ENCODE peak calls at places on chromosomes 13 and 19, in ten cellular contexts. N is tibial artery, X is colonic mucosa, B is epithelial cell of esophagus, Y is SK-N-SH, H is GM23338, S is HepG2, U is WTC11, J is foreskin fibroblast, K is cardiac fibroblast. D is an unnamed sample.
A peak's percentile ranks its signal among the peaks of the same experiment; 100 is the strongest.

GRCh38 chr19:47615714-47616113 is 6.8 kb downstream of the BICRA start:
- DNase-seq in B (no peak), Y (no peak), K (no peak), N (no peak), X (no peak), J (no peak), S (no peak), H (no peak), U (no peak), D (no peak)

GRCh38 chr19:29003641-29004409 is 209.1 kb downstream of the UQCRFS1 start:
- DNase-seq in S (no peak), H (no peak), J (no peak), Y (no peak), X (no peak), U (no peak), K (no peak), B (no peak), N (no peak), D (no peak)

GRCh38 chr19:14004619-14005380 is 1.3 kb downstream of the RFX1 start:
- DNase-seq in N (peak; percentile 83), Y (no peak), B (no peak), U (no peak), J (peak; percentile 56), H (no peak), S (peak; percentile 58), X (peak; percentile 77), K (peak; percentile 33), D (no peak)

GRCh38 chr19:51810228-51810627 is 15.3 kb downstream of the FPR3 start:
- DNase-seq in Y (no peak), B (no peak), J (no peak), U (no peak), X (no peak), H (peak; percentile 27), K (peak; percentile 32), S (peak; percentile 68), N (no peak), D (peak; percentile 56)

GRCh38 chr13:101626925-101627555 is 174.6 kb downstream of the ITGBL1 start:
- DNase-seq in Y (no peak), X (no peak), U (no peak), H (no peak), N (no peak), S (no peak), B (no peak), J (no peak), K (peak; percentile 20), D (no peak)

GRCh38 chr19:50896591-50897190 is 14.5 kb downstream of the KLK4 start:
- DNase-seq in X (no peak), S (peak; percentile 26), Y (no peak), U (no peak), H (no peak), N (no peak), B (peak; percentile 57), J (peak; percentile 12), K (peak; percentile 58), D (peak; percentile 47)

GRCh38 chr13:30847697-30848307 is 58.3 kb upstream of the MEDAG start:
- DNase-seq in B (peak; percentile 83), Y (no peak), H (no peak), K (peak; percentile 100), U (no peak), J (peak; percentile 88), X (no peak), N (peak; percentile 71), S (no peak), D (peak; percentile 87)

GRCh38 chr19:4172861-4173473 is 9.4 kb downstream of the SIRT6 start:
- DNase-seq in S (no peak), Y (peak; percentile 84), B (peak; percentile 58), U (peak; percentile 89), H (peak; percentile 90), J (peak; percentile 74), X (peak; percentile 82), N (peak; percentile 24), K (peak; percentile 42), D (no peak)

GRCh38 chr19:34345934-34346333 is 19.1 kb upstream of the GPI start:
- DNase-seq in S (peak; percentile 63), N (peak; percentile 58), X (peak; percentile 81), B (peak; percentile 74), K (peak; percentile 76), Y (peak; percentile 86), J (peak; percentile 88), U (peak; percentile 89), H (peak; percentile 95), D (peak; percentile 65)

GRCh38 chr19:8505680-8506401 is 3.4 kb upstream of the PRAM1 start:
- DNase-seq in X (peak; percentile 85), K (peak; percentile 69), Y (peak; percentile 98), S (peak; percentile 58), B (peak; percentile 63), J (peak; percentile 83), U (peak; percentile 86), H (peak; percentile 92), N (peak; percentile 72), D (peak; percentile 38)

GRCh38 chr13:98686281-98686680 is 66.2 kb downstream of the SLC15A1 start:
- DNase-seq in K (no peak), Y (no peak), B (no peak), N (no peak), S (no peak), X (no peak), H (no peak), J (no peak), U (no peak), D (no peak)

GRCh38 chr19:32406161-32407003 is 812 bp downstream of the DPY19L3 start:
- DNase-seq in N (no peak), B (no peak), S (no peak), J (peak; percentile 18), U (peak; percentile 76), K (no peak), Y (peak; percentile 18), X (no peak), H (peak; percentile 83), D (no peak)

GRCh38 chr19:19627716-19628498 is at the start of gene LPAR2:
- DNase-seq in B (peak; percentile 60), Y (peak; percentile 96), K (no peak), H (peak; percentile 78), J (peak; percentile 57), N (no peak), U (peak; percentile 76), S (no peak), X (peak; percentile 76), D (no peak)

GRCh38 chr13:103852036-103852435 is 785.8 kb upstream of the SLC10A2 start:
- DNase-seq in K (no peak), N (no peak), H (no peak), B (no peak), U (no peak), J (peak; percentile 13), S (no peak), X (no peak), Y (no peak), D (no peak)

GRCh38 chr13:85864963-85865530 is 65.8 kb upstream of the SLITRK6 start:
- DNase-seq in S (peak; percentile 6), J (peak; percentile 2), X (no peak), U (peak; percentile 19), H (peak; percentile 78), Y (peak; percentile 22), N (no peak), B (peak; percentile 49), K (peak; percentile 1), D (peak; percentile 11)

GRCh38 chr19:40744554-40745401 is 5.5 kb downstream of the ACTMAP start:
- DNase-seq in J (no peak), X (no peak), H (peak; percentile 64), Y (peak; percentile 51), U (peak; percentile 54), K (no peak), N (no peak), B (no peak), S (peak; percentile 21), D (no peak)

GRCh38 chr19:10817291-10818038 is 18.5 kb downstream of the TMED1 start:
- DNase-seq in X (peak; percentile 45), N (peak; percentile 88), J (peak; percentile 99), H (peak; percentile 24), Y (peak; percentile 88), K (peak; percentile 86), B (no peak), S (no peak), U (no peak), D (peak; percentile 97)

GRCh38 chr19:2194513-2195078 is 30.9 kb downstream of the DOT1L start:
- DNase-seq in Y (no peak), B (no peak), K (no peak), U (no peak), X (no peak), J (no peak), H (no peak), S (no peak), N (no peak), D (no peak)

GRCh38 chr19:45103625-45104319 is 10.8 kb downstream of the PPP1R37 start:
- DNase-seq in K (no peak), U (no peak), S (peak; percentile 73), B (no peak), J (no peak), N (no peak), X (no peak), Y (no peak), H (no peak), D (no peak)
- TF ChIP-seq CTCF in K (peak; percentile 4), U (no peak), S (peak; percentile 46), B (no peak), J (no peak), N (no peak), X (no peak), Y (no peak), H (no peak), D (no peak)

GRCh38 chr19:6733338-6734095 is 3.9 kb downstream of the GPR108 start:
- DNase-seq in K (no peak), J (no peak), H (peak; percentile 71), B (no peak), X (no peak), S (no peak), Y (peak; percentile 61), U (peak; percentile 55), N (no peak), D (no peak)
- TF ChIP-seq CTCF in K (peak; percentile 44), J (no peak), H (peak; percentile 69), B (no peak), X (no peak), S (peak; percentile 45), Y (peak; percentile 46), U (peak; percentile 63), N (no peak), D (peak; percentile 72)

GRCh38 chr13:42808572-42808971 is 27.2 kb downstream of the FAM216B start:
- DNase-seq in Y (no peak), N (no peak), X (no peak), B (no peak), K (no peak), J (no peak), S (no peak), H (no peak), U (no peak), D (peak; percentile 62)
- TF ChIP-seq CTCF in Y (no peak), N (no peak), X (no peak), B (no peak), K (no peak), J (no peak), S (no peak), H (no peak), U (no peak), D (no peak)

DNA sequence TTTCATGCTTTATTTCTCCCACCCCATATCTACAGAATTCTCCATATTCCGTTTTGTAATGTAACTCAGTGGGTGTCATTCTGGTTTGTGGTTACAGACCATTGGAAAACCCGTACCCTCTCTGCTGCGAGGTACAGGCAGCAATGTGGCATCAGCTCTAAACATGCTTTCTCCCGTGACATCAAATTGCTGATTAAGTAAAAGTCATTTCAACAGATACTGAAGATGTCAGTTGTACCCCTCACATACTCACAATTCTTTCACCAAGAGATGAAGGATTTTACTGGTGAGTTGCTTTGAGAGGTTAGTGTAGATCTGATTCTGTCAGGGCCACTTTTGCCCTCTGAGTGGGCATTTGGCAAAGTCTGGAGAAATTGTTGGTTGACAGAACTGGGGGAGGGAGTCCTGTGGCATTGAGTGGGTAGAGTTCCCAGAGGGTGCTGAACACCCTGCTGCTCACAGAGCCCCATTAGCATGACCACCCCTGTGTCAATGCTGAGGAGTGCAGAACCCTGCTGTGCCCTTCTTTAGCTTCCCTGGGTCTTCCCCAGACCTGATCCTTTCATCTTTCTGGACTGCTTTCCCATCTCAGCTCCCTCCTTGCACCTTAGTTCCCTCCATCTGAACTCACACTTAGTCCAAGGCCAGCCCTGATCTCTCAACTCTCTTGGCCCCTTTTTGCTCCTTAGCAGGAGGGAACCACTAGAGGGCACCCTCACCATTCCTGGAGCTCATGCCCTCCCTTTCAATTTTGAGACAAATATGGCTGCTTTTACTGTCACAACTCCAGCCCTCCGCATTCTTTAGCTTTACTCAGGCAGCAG is 39.9 kb upstream of the CEACAM8 start:
- DNase-seq in U (peak; percentile 64), Y (peak; percentile 38), N (no peak), X (no peak), K (peak; percentile 55), B (peak; percentile 51), S (peak; percentile 32), J (peak; percentile 58), H (peak; percentile 83), D (peak; percentile 33)
- TF ChIP-seq CTCF in U (peak; percentile 52), Y (peak; percentile 65), N (no peak), X (peak; percentile 53), K (peak; percentile 86), B (peak; percentile 84), S (peak; percentile 79), J (peak; percentile 90), H (peak; percentile 87), D (peak; percentile 87)